ENCODE peak calls at places on chromosome 6, in four cellular contexts. One of them, this sample, is unnamed.

GRCh38 chr6:16090920-16091319 is 38.0 kb upstream of the MYLIP start:
- DNase-seq in K562: peak; percentile 52
- DNase-seq in HepG2: no peak
- DNase-seq in GM12878: no peak
- DNase-seq in this sample: no peak

GRCh38 chr6:151154418-151154817 is 85.3 kb upstream of the AKAP12 start:
- DNase-seq in K562: peak; percentile 25
- DNase-seq in HepG2: peak; percentile 29
- DNase-seq in GM12878: no peak
- DNase-seq in this sample: no peak

GRCh38 chr6:21856096-21856825 is 262.7 kb downstream of the SOX4 start:
- DNase-seq in K562: no peak
- DNase-seq in HepG2: no peak
- DNase-seq in GM12878: no peak
- DNase-seq in this sample: no peak

GRCh38 chr6:39029156-39030011 is 19.2 kb upstream of the GLP1R start:
- DNase-seq in K562: peak; percentile 66
- DNase-seq in HepG2: peak; percentile 22
- DNase-seq in GM12878: no peak
- DNase-seq in this sample: peak; percentile 80

GRCh38 chr6:141165012-141165411 is 967.7 kb upstream of the GJE1 start:
- DNase-seq in K562: no peak
- DNase-seq in HepG2: no peak
- DNase-seq in GM12878: no peak
- DNase-seq in this sample: no peak

GRCh38 chr6:111663692-111664564 is 58.2 kb upstream of the TRAF3IP2 start:
- DNase-seq in K562: peak; percentile 40
- DNase-seq in HepG2: no peak
- DNase-seq in GM12878: no peak
- DNase-seq in this sample: peak; percentile 84

GRCh38 chr6:24334285-24334684 is 23.6 kb downstream of the DCDC2 start:
- DNase-seq in K562: no peak
- DNase-seq in HepG2: no peak
- DNase-seq in GM12878: no peak
- DNase-seq in this sample: no peak

GRCh38 chr6:79947191-79948173 is at the start of gene ELOVL4:
- DNase-seq in K562: no peak
- DNase-seq in HepG2: no peak
- DNase-seq in GM12878: no peak
- DNase-seq in this sample: peak; percentile 91

GRCh38 chr6:30744054-30744805 is at the start of gene IER3:
- DNase-seq in K562: peak; percentile 94
- DNase-seq in HepG2: peak; percentile 89
- DNase-seq in GM12878: no peak
- DNase-seq in this sample: peak; percentile 82
- TF ChIP-seq CREM in K562: peak; percentile 64
- TF ChIP-seq CREM in HepG2: peak; percentile 62
- TF ChIP-seq CREM in GM12878: no peak
- TF ChIP-seq CREM in this sample: no peak

DNA sequence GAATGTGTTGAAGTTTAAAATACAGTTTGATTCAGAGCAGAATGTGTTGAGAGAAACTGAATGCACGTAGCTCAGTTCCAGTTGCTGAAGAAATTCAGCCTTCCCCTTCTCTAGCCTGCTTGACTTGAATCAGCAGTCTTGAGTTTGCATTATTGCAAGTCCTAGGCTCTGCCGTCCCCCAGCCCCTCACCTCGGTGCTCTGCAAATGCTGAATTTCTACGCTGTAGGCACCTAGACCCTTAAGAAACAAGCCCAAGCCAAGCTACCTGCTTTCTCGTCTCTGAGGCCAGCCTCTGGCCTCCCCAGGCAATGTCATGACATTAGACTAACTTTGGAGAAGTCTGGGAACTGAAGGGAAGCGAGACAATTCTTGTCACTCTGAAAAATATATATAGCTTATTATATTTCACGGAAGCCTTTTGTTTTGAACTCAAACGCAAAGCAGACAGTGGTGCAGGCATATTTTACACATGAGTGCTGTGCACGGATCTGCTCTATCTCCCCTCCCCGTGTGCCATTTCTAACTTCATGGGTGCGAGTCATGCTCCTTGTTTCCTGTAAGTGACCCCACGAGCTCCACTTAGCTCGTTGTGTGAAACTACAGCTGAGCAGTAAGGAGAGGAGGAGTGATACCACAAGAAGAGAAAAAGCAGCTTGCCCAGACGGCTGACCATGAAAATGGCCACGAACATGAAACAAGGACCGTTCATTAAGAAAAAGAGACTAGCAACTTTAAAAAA is 71.4 kb upstream of the DUSP22 start:
- DNase-seq in K562: no peak
- DNase-seq in HepG2: peak; percentile 27
- DNase-seq in GM12878: peak; percentile 78
- DNase-seq in this sample: no peak
- TF ChIP-seq CREM in K562: no peak
- TF ChIP-seq CREM in HepG2: no peak
- TF ChIP-seq CREM in GM12878: no peak
- TF ChIP-seq CREM in this sample: no peak

GRCh38 chr6:117200067-117200466 is 65.3 kb upstream of the VGLL2 start:
- DNase-seq in K562: no peak
- DNase-seq in HepG2: no peak
- DNase-seq in GM12878: no peak
- DNase-seq in this sample: no peak

GRCh38 chr6:117191009-117191408 is 74.3 kb upstream of the VGLL2 start:
- DNase-seq in K562: no peak
- DNase-seq in HepG2: no peak
- DNase-seq in GM12878: no peak
- DNase-seq in this sample: no peak

GRCh38 chr6:117195728-117196127 is 69.6 kb upstream of the VGLL2 start:
- DNase-seq in K562: no peak
- DNase-seq in HepG2: no peak
- DNase-seq in GM12878: no peak
- DNase-seq in this sample: no peak

GRCh38 chr6:117191448-117191847 is 73.9 kb upstream of the VGLL2 start:
- DNase-seq in K562: no peak
- DNase-seq in HepG2: no peak
- DNase-seq in GM12878: no peak
- DNase-seq in this sample: no peak

DNA sequence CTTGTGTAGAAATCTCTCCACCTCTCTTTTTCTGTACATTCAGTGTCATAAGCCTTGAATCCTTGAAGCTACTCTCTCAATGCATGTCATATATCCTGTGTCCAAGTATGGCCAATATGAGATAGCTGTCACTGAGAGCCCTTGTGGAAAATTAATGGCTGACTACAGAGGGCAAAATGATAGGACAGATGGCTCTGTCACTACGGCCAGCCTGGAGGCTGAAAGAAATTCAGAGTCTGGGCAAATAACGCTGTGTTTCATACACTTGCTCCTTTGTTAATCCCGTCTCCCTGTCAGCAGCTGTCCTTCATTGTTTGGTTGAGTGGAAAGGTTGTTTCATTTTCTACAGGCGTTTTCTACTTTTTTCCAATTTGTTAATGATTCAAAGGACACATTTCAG is 70.4 kb upstream of the VGLL2 start:
- DNase-seq in K562: no peak
- DNase-seq in HepG2: no peak
- DNase-seq in GM12878: no peak
- DNase-seq in this sample: no peak
- TF ChIP-seq CREM in K562: no peak
- TF ChIP-seq CREM in HepG2: no peak
- TF ChIP-seq CREM in GM12878: no peak
- TF ChIP-seq CREM in this sample: no peak

GRCh38 chr6:91704531-91704930 is 1117.7 kb upstream of the MAP3K7 start:
- DNase-seq in K562: no peak
- DNase-seq in HepG2: no peak
- DNase-seq in GM12878: no peak
- DNase-seq in this sample: no peak
- TF ChIP-seq CREM in K562: no peak
- TF ChIP-seq CREM in HepG2: no peak
- TF ChIP-seq CREM in GM12878: no peak
- TF ChIP-seq CREM in this sample: no peak

DNA sequence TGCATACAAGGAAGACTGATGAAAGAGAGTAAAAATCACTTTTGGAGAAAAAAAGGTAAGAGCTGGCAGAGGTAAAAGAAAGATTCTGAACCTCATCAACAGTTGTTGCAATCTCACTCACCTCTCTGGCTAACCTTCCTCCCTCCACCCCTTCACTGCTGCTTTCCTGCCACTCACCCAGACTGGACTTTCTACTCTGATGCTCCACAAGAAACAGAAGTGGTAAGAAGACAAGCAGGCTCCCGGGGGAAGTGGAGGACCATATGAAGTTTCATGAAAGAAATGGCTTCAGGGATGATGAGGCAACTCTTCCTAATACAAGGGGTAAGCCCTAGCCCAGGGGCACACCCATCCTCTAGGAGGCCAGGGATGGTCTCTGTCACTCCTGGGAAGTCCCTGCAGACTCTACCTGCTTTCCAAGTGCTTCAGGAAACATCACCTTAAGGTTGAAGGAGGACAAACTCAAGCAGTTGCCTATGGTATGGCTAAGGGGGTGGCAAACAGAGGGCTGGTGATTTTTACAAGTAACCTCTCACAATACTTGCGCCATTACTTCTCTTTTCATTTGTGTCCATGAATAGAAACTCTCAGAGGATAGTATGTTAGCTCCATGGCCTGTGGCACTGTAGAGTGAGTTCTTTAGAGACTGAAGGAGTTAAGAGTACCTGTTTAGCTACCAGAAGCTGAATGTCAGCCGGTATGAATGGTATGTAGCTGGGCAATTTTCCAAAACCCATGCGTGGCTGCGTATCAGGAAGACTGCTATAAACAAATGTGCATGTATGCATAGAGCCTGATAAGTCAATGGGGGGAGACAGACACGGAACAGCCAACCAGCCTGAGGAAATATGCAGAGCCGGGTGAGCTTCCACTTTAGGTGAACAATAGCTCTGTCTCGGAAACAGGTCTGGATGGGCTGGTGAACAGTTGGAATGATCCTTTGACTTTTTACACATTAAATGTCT is 112.0 kb downstream of the BACH2 start:
- DNase-seq in K562: peak; percentile 79
- DNase-seq in HepG2: no peak
- DNase-seq in GM12878: no peak
- DNase-seq in this sample: no peak
- TF ChIP-seq CREM in K562: no peak
- TF ChIP-seq CREM in HepG2: no peak
- TF ChIP-seq CREM in GM12878: no peak
- TF ChIP-seq CREM in this sample: no peak

GRCh38 chr6:13548500-13549210 is 25.7 kb upstream of the SIRT5 start:
- DNase-seq in K562: no peak
- DNase-seq in HepG2: peak; percentile 60
- DNase-seq in GM12878: no peak
- DNase-seq in this sample: peak; percentile 26

GRCh38 chr6:13541496-13541895 is 32.9 kb upstream of the SIRT5 start:
- DNase-seq in K562: no peak
- DNase-seq in HepG2: no peak
- DNase-seq in GM12878: no peak
- DNase-seq in this sample: no peak

GRCh38 chr6:13545885-13546284 is 28.5 kb upstream of the SIRT5 start:
- DNase-seq in K562: no peak
- DNase-seq in HepG2: no peak
- DNase-seq in GM12878: no peak
- DNase-seq in this sample: no peak

GRCh38 chr6:13539572-13539971 is 34.8 kb upstream of the SIRT5 start:
- DNase-seq in K562: no peak
- DNase-seq in HepG2: no peak
- DNase-seq in GM12878: no peak
- DNase-seq in this sample: no peak

DNA sequence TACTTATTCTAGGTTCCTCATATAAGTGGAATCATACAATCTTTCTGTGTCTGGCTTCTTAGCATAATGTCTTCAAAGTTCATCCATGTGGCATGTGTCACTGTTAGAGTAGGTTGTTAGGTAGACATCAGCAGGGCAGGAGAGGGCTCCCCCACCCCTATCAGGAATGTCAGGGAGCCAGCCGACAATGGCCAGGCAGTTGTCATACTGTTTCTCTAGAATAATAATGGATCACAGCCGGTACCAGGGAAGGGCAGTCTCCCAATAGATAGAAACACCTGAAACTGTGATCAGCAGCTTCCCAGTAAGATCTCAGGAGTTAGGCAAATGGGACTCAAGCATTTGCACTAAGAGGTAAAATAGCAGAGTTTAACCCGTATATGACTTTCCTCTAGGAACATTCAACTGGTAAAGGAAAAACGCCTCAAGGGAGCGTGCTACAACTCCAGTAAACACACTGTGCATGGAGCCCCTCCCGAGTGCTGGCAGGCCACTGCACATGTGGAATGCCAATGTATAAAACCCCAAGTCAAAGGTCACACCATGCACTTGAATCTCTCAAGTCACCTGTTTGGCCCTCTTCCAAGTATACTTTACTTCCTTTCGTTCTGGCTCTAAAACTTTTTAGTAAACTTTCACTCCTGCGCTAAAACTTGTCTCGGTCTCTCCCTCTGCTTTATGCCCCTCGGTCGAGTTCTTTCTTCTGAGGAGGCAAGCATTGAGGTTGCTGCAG is 29.8 kb upstream of the SIRT5 start:
- DNase-seq in K562: no peak
- DNase-seq in HepG2: no peak
- DNase-seq in GM12878: no peak
- DNase-seq in this sample: no peak
- TF ChIP-seq CREM in K562: no peak
- TF ChIP-seq CREM in HepG2: no peak
- TF ChIP-seq CREM in GM12878: no peak
- TF ChIP-seq CREM in this sample: no peak

GRCh38 chr6:36546958-36547645 is at the start of gene STK38:
- DNase-seq in K562: peak; percentile 96
- DNase-seq in HepG2: peak; percentile 84
- DNase-seq in GM12878: peak; percentile 71
- DNase-seq in this sample: peak; percentile 94
- TF ChIP-seq CREM in K562: no peak
- TF ChIP-seq CREM in HepG2: no peak
- TF ChIP-seq CREM in GM12878: no peak
- TF ChIP-seq CREM in this sample: peak; percentile 30

DNA sequence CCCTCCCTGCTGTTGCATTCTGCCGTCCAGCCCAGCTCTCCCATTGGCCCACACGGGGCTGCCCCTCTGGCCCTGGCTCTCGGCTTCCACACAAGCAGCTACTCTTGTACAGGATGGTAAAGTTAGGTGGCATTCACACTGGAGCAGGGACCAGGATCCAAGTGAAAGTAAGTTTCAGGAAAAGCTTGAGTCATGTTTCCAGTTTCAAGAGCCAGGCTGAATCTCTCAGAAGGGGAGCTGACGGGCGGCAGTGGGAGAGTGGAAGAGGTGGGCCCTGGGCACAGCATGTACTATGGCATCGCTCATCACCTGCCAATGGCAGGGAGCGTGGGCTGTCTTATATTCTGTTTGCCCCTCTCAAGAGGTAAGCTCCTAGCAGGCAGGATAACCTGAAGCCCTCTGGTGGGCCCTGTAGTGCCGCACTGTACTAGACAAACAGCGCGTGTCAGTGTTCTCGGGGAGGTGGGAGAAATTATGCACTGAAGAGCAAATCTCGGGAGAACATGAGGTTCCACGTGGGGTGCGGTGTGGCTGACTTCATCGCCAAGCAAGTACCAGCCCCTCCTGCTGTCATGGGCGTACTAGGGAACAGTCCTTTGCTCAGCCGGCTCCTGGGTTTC is 241.5 kb downstream of the NRN1 start:
- DNase-seq in K562: no peak
- DNase-seq in HepG2: no peak
- DNase-seq in GM12878: no peak
- DNase-seq in this sample: no peak
- TF ChIP-seq CREM in K562: no peak
- TF ChIP-seq CREM in HepG2: no peak
- TF ChIP-seq CREM in GM12878: no peak
- TF ChIP-seq CREM in this sample: no peak

This sample was measured in WTC11.